ENCODE peak calls at places on chromosomes 5 and 9, in ten cellular contexts. S is NCI-H1105 treated with DMSO at 0.1 percent for 48 hours; R is NCI-H1092 treated with DMSO at 0.1 percent for 48 hours; H is EL; I is cortex of kidney; J is pancreas; U is tibial artery; W is NB4; A is stimulated activated CD4-positive, alpha-beta T cell treated with anti-CD3 and anti-CD28 coated beads, Interleukin-4, amount 100 ng/mL, for 4 hours; F is heart right ventricle. Z is an unnamed sample.

GRCh38 chr5:56530739-56531138 is 284.6 kb upstream of the MAP3K1 start:
- DNase-seq in S (no peak), R (no peak), H (no peak), I (no peak), J (no peak), U (no peak), W (no peak), A (no peak), F (no peak), Z (no peak)

GRCh38 chr9:91500509-91501011 is 76.9 kb upstream of the NFIL3 start:
- DNase-seq in S (no peak), R (no peak), H (peak; percentile 82), I (no peak), J (no peak), U (no peak), W (no peak), A (no peak), F (no peak), Z (no peak)

GRCh38 chr9:136508729-136509500 is 26.1 kb upstream of the SEC16A start:
- DNase-seq in S (no peak), R (no peak), H (no peak), I (no peak), J (no peak), U (no peak), W (no peak), A (no peak), F (no peak), Z (no peak)

GRCh38 chr9:86407022-86407421 is 52.8 kb upstream of the TUT7 start:
- DNase-seq in S (no peak), R (no peak), H (peak; percentile 71), I (no peak), J (peak; percentile 74), U (no peak), W (no peak), A (no peak), F (no peak), Z (no peak)

GRCh38 chr9:2489838-2490314 is 131.7 kb upstream of the VLDLR start:
- DNase-seq in S (no peak), R (no peak), H (peak; percentile 45), I (no peak), J (no peak), U (no peak), W (no peak), A (no peak), F (no peak), Z (no peak)

GRCh38 chr5:54595724-54596123 is 78.2 kb downstream of the SNX18 start:
- DNase-seq in S (no peak), R (no peak), H (peak; percentile 11), I (no peak), J (no peak), U (no peak), W (no peak), A (no peak), F (no peak), Z (no peak)

GRCh38 chr5:115627295-115627825 is 1.5 kb upstream of the TMED7 start:
- DNase-seq in S (no peak), R (no peak), H (no peak), I (no peak), J (no peak), U (no peak), W (no peak), A (no peak), F (no peak), Z (no peak)

GRCh38 chr5:77167695-77168111 is 42.8 kb upstream of the PDE8B start:
- DNase-seq in S (no peak), R (no peak), H (peak; percentile 90), I (no peak), J (no peak), U (no peak), W (no peak), A (no peak), F (no peak), Z (no peak)

GRCh38 chr9:129276486-129277260 is 98.6 kb upstream of the IER5L start:
- DNase-seq in S (no peak), R (no peak), H (no peak), I (no peak), J (no peak), U (peak; percentile 53), W (no peak), A (no peak), F (no peak), Z (no peak)